ENCODE peak calls at places on chromosomes 12 and 14, in eight cellular contexts. R, L, E, C, V, S, K and A are unnamed samples.

GRCh38 chr14:80956105-80956504 is 684 bp downstream of the TSHR start:
- DNase-seq in R (no peak), L (no peak), E (no peak), C (no peak), V (no peak), S (no peak), K (no peak), A (no peak)

GRCh38 chr14:63473194-63473788 is 69.9 kb downstream of the PPP2R5E start:
- DNase-seq in R (no peak), L (no peak), E (no peak), C (peak), V (no peak), S (peak), K (no peak), A (no peak)

GRCh38 chr14:38207342-38207741 is 362 bp upstream of the SSTR1 start:
- DNase-seq in R (no peak), L (peak), E (no peak), C (peak), V (no peak), S (no peak), K (no peak), A (no peak)

GRCh38 chr12:111687255-111687654 is 1.4 kb downstream of the ACAD10 start:
- DNase-seq in R (no peak), L (no peak), E (peak), C (peak), V (no peak), S (no peak), K (no peak), A (no peak)

GRCh38 chr12:27277846-27278260 is 33.8 kb downstream of the STK38L start:
- DNase-seq in R (no peak), L (no peak), E (peak), C (peak), V (peak), S (peak), K (no peak), A (peak)

GRCh38 chr14:21536395-21537087 is 10.4 kb upstream of the SALL2 start:
- DNase-seq in R (no peak), L (peak), E (no peak), C (no peak), V (no peak), S (no peak), K (no peak), A (no peak)

GRCh38 chr12:6124411-6125151 is at the start of gene VWF:
- DNase-seq in R (no peak), L (peak), E (no peak), C (peak), V (no peak), S (no peak), K (no peak), A (no peak)

GRCh38 chr12:103791350-103791920 is 49.6 kb downstream of the NT5DC3 start:
- DNase-seq in R (no peak), L (no peak), E (no peak), C (no peak), V (no peak), S (no peak), K (no peak), A (no peak)

GRCh38 chr12:51082561-51083139 is 746 bp downstream of the CSRNP2 start:
- DNase-seq in R (no peak), L (peak), E (peak), C (peak), V (no peak), S (peak), K (no peak), A (no peak)

GRCh38 chr12:132162508-132163031 is 18.3 kb downstream of the NOC4L start:
- DNase-seq in R (no peak), L (no peak), E (no peak), C (no peak), V (no peak), S (peak), K (peak), A (peak)

GRCh38 chr12:12214635-12215131 is 52.2 kb downstream of the LRP6 start:
- DNase-seq in R (no peak), L (peak), E (peak), C (peak), V (no peak), S (no peak), K (no peak), A (no peak)

GRCh38 chr12:25458047-25458552 is 95.0 kb downstream of the LMNTD1 start:
- DNase-seq in R (no peak), L (no peak), E (peak), C (peak), V (peak), S (peak), K (no peak), A (peak)

GRCh38 chr14:27056586-27056985 is 458.8 kb upstream of the NOVA1 start:
- DNase-seq in R (no peak), L (no peak), E (no peak), C (no peak), V (no peak), S (no peak), K (no peak), A (no peak)

GRCh38 chr12:53233671-53234091 is 1.7 kb upstream of the RARG start:
- DNase-seq in R (no peak), L (peak), E (no peak), C (no peak), V (no peak), S (peak), K (no peak), A (no peak)
- H3K4me3 ChIP-seq in R (no peak), L (no peak), E (no peak), C (no peak), V (no peak), S (peak), K (no peak), A (no peak)

GRCh38 chr14:70635971-70636595 is 5.6 kb upstream of the TTC9 start:
- DNase-seq in R (no peak), L (no peak), E (peak), C (no peak), V (no peak), S (no peak), K (no peak), A (no peak)

GRCh38 chr14:70631948-70632347 is 9.8 kb upstream of the TTC9 start:
- DNase-seq in R (no peak), L (no peak), E (no peak), C (no peak), V (no peak), S (no peak), K (no peak), A (no peak)
- TF ChIP-seq CTCF in R (no peak), L (no peak), E (no peak), C (no peak), V (no peak), S (no peak), K (no peak), A (no peak)

DNA sequence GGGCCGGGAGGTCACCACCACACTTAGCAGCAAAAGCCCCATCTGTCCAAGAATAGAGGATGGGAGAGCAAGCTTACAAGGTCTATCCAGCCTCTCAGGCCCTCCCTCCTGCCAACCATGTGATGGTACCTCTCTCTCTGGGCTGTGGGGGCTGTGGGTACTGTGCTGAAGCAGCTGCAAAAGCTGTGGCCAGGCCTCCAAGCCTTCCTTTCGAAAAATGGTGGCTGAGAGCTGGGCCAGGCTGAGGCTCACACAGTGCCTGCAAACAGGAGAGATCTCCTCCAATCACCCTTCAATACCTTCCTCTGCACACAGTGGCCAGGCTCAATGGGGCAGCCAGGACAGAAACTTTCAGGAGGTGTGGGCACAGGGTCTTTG is 1.1 kb downstream of the IPO4 start:
- DNase-seq in R (no peak), L (no peak), E (no peak), C (no peak), V (no peak), S (no peak), K (peak), A (no peak)
- H3K4me3 ChIP-seq in R (peak), L (peak), E (peak), C (no peak), V (peak), S (peak), K (peak), A (peak)

DNA sequence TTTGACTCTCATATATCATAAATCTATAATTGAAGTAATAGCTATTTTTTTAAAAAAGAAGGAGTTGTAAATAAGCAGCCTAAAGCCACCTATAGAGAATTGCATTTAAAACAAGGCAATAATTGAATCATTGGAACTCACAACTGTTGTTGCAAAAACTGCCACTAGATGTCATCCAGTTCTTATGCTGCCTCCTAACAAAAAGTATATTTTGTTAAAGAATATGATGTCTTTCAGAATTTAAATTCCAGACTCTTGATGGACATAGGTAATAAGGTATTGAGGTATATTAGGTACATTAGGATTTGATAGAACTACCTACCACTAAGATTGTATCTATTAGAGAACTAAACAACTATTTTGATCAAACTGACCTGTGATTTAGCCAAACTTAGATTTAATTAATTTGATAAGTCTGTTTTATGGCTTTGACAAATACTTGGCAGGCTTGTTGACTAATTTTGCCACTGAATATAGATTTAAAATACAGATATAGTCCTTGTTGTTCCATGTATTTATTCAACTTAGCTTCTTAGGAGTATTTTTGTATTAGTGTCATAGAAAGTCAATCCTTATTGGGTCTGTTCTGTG is 401.4 kb downstream of the RPL10L start:
- DNase-seq in R (no peak), L (no peak), E (peak), C (peak), V (peak), S (no peak), K (no peak), A (peak)
- TF ChIP-seq CTCF in R (no peak), L (peak), E (peak), C (peak), V (peak), S (peak), K (peak), A (peak)

GRCh38 chr12:121582583-121583333 is 1.9 kb upstream of the KDM2B start:
- DNase-seq in R (no peak), L (peak), E (no peak), C (peak), V (no peak), S (no peak), K (no peak), A (no peak)
- H3K4me3 ChIP-seq in R (no peak), L (peak), E (no peak), C (no peak), V (peak), S (no peak), K (no peak), A (no peak)

GRCh38 chr14:101838476-101838875 is 77.0 kb downstream of the PPP2R5C start:
- DNase-seq in R (no peak), L (no peak), E (no peak), C (no peak), V (no peak), S (no peak), K (no peak), A (no peak)
- TF ChIP-seq CTCF in R (no peak), L (no peak), E (no peak), C (no peak), V (no peak), S (no peak), K (no peak), A (no peak)

GRCh38 chr14:103271189-103271588 is 62.8 kb upstream of the EIF5 start:
- DNase-seq in R (no peak), L (no peak), E (no peak), C (no peak), V (no peak), S (no peak), K (no peak), A (no peak)

GRCh38 chr14:103273847-103274615 is 60.0 kb upstream of the EIF5 start:
- DNase-seq in R (peak), L (no peak), E (no peak), C (no peak), V (no peak), S (no peak), K (no peak), A (no peak)

GRCh38 chr14:103275000-103275399 is 59.0 kb upstream of the EIF5 start:
- DNase-seq in R (no peak), L (no peak), E (no peak), C (no peak), V (no peak), S (no peak), K (no peak), A (no peak)

GRCh38 chr14:103273145-103273846 is 60.7 kb upstream of the EIF5 start:
- DNase-seq in R (no peak), L (no peak), E (no peak), C (no peak), V (no peak), S (no peak), K (no peak), A (no peak)
- H3K4me3 ChIP-seq in R (no peak), L (no peak), E (no peak), C (no peak), V (no peak), S (no peak), K (peak), A (peak)

GRCh38 chr14:102095871-102096568 is 9.2 kb upstream of the HSP90AA1 start:
- DNase-seq in R (no peak), L (peak), E (no peak), C (no peak), V (no peak), S (no peak), K (peak), A (no peak)
- TF ChIP-seq CTCF in R (no peak), L (no peak), E (no peak), C (no peak), V (no peak), S (no peak), K (no peak), A (no peak)

GRCh38 chr12:120394483-120395367 is 25.8 kb upstream of the MSI1 start:
- DNase-seq in R (no peak), L (peak), E (no peak), C (no peak), V (no peak), S (no peak), K (peak), A (no peak)

GRCh38 chr12:120390540-120391120 is 21.7 kb upstream of the MSI1 start:
- DNase-seq in R (no peak), L (no peak), E (no peak), C (no peak), V (no peak), S (no peak), K (no peak), A (no peak)

GRCh38 chr12:120388711-120389431 is 19.9 kb upstream of the MSI1 start:
- DNase-seq in R (no peak), L (peak), E (no peak), C (no peak), V (no peak), S (no peak), K (no peak), A (no peak)
- H3K4me3 ChIP-seq in R (no peak), L (peak), E (no peak), C (no peak), V (no peak), S (no peak), K (no peak), A (no peak)

GRCh38 chr12:56258820-56259183 is 618 bp upstream of the ANKRD52 start:
- DNase-seq in R (no peak), L (no peak), E (no peak), C (no peak), V (no peak), S (no peak), K (peak), A (no peak)

GRCh38 chr12:56257491-56258067 is 605 bp downstream of the ANKRD52 start:
- DNase-seq in R (no peak), L (peak), E (peak), C (peak), V (no peak), S (no peak), K (no peak), A (no peak)

GRCh38 chr12:56257071-56257470 is 1.1 kb downstream of the ANKRD52 start:
- DNase-seq in R (no peak), L (no peak), E (no peak), C (no peak), V (no peak), S (no peak), K (no peak), A (no peak)

GRCh38 chr12:56256326-56256960 is 1.7 kb downstream of the ANKRD52 start:
- DNase-seq in R (no peak), L (peak), E (no peak), C (no peak), V (no peak), S (peak), K (no peak), A (no peak)

GRCh38 chr12:56258068-56258819 is at the start of gene ANKRD52:
- DNase-seq in R (peak), L (peak), E (peak), C (peak), V (peak), S (peak), K (peak), A (peak)
- TF ChIP-seq CTCF in R (peak), L (peak), E (peak), C (peak), V (peak), S (peak), K (peak), A (peak)